ENCODE peak calls at places on chromosomes 13 and 19, in four cellular contexts. L is cardiac fibroblast, I is GM23338, M is Peyer's patch. V is an unnamed sample.

GRCh38 chr13:107649071-107649470 is 566.3 kb downstream of the LIG4 start:
- DNase-seq in L (no peak), I (no peak), M (no peak), V (no peak)

GRCh38 chr13:107459430-107459829 is 755.9 kb downstream of the LIG4 start:
- DNase-seq in L (peak; percentile 14), I (no peak), M (no peak), V (no peak)

GRCh38 chr19:45355910-45356309 is 14.5 kb downstream of the ERCC2 start:
- DNase-seq in L (no peak), I (no peak), M (no peak), V (no peak)

GRCh38 chr19:40519352-40520322 is 52.8 kb downstream of the SPTBN4 start:
- DNase-seq in L (peak; percentile 61), I (peak; percentile 81), M (no peak), V (no peak)

GRCh38 chr19:39540333-39540673 is 342 bp upstream of the EID2 start:
- DNase-seq in L (no peak), I (no peak), M (no peak), V (no peak)

GRCh38 chr13:28744091-28744536 is 25.3 kb upstream of the SLC46A3 start:
- DNase-seq in L (peak; percentile 90), I (peak; percentile 44), M (no peak), V (no peak)

GRCh38 chr13:64877176-64877575 is 2353.0 kb downstream of the PCDH9 start:
- DNase-seq in L (no peak), I (no peak), M (no peak), V (no peak)

GRCh38 chr19:56309511-56310185 is 5.0 kb downstream of the ZSCAN5A start:
- DNase-seq in L (peak; percentile 61), I (peak; percentile 90), M (peak; percentile 32), V (peak; percentile 23)

GRCh38 chr19:6677924-6678689 is 8.1 kb upstream of the TNFSF14 start:
- DNase-seq in L (peak; percentile 46), I (peak; percentile 84), M (no peak), V (peak; percentile 38)

GRCh38 chr13:31947105-31947504 is 84.5 kb upstream of the FRY start:
- DNase-seq in L (no peak), I (no peak), M (no peak), V (no peak)

GRCh38 chr19:38736036-38736412 is 8.2 kb downstream of the CAPN12 start:
- DNase-seq in L (no peak), I (peak; percentile 58), M (peak; percentile 63), V (peak; percentile 34)

GRCh38 chr19:7216373-7216902 is 77.8 kb downstream of the INSR start:
- DNase-seq in L (no peak), I (no peak), M (no peak), V (no peak)

GRCh38 chr13:48804836-48805601 is 151.3 kb downstream of the CYSLTR2 start:
- DNase-seq in L (no peak), I (no peak), M (no peak), V (no peak)

GRCh38 chr13:48562296-48563066 is 29.6 kb upstream of the RCBTB2 start:
- DNase-seq in L (no peak), I (no peak), M (peak; percentile 64), V (peak; percentile 38)

GRCh38 chr19:44882063-44882462 is 9.0 kb upstream of the TOMM40 start:
- DNase-seq in L (no peak), I (no peak), M (no peak), V (no peak)

GRCh38 chr19:38488811-38489481 is 55.5 kb downstream of the RYR1 start:
- DNase-seq in L (no peak), I (no peak), M (no peak), V (no peak)

GRCh38 chr13:73064991-73065390 is 6.2 kb downstream of the KLF5 start:
- DNase-seq in L (no peak), I (no peak), M (no peak), V (no peak)

GRCh38 chr13:39446865-39447264 is 156.1 kb downstream of the LHFPL6 start:
- DNase-seq in L (no peak), I (no peak), M (no peak), V (no peak)

GRCh38 chr13:21638319-21639282 is 32.3 kb upstream of the FGF9 start:
- DNase-seq in L (peak; percentile 55), I (peak; percentile 49), M (no peak), V (peak; percentile 10)

GRCh38 chr13:28449826-28450773 is 44.8 kb downstream of the FLT1 start:
- DNase-seq in L (no peak), I (no peak), M (no peak), V (no peak)

GRCh38 chr13:73809561-73809960 is 324.6 kb downstream of the KLF12 start:
- DNase-seq in L (peak; percentile 48), I (no peak), M (no peak), V (no peak)

GRCh38 chr13:79837741-79838450 is 356.9 kb downstream of the NDFIP2 start:
- DNase-seq in L (peak; percentile 65), I (no peak), M (no peak), V (no peak)

GRCh38 chr19:23956051-23956450 is 41.4 kb downstream of the ZNF726 start:
- DNase-seq in L (no peak), I (no peak), M (no peak), V (no peak)

GRCh38 chr13:28044608-28045007 is 55.8 kb downstream of the FLT3 start:
- DNase-seq in L (no peak), I (no peak), M (no peak), V (no peak)

GRCh38 chr13:44394649-44395048 is 21.0 kb downstream of the SERP2 start:
- DNase-seq in L (no peak), I (no peak), M (no peak), V (no peak)

GRCh38 chr19:50197348-50197747 is 6.1 kb upstream of the MYH14 start:
- DNase-seq in L (no peak), I (no peak), M (no peak), V (no peak)

GRCh38 chr13:44417446-44417845 is 43.8 kb downstream of the SERP2 start:
- DNase-seq in L (no peak), I (no peak), M (no peak), V (no peak)

GRCh38 chr13:45086484-45086883 is 33.8 kb upstream of the GTF2F2 start:
- DNase-seq in L (peak; percentile 6), I (no peak), M (no peak), V (no peak)

GRCh38 chr13:110070511-110071120 is 236.3 kb downstream of the COL4A1 start:
- DNase-seq in L (peak; percentile 86), I (no peak), M (no peak), V (no peak)

GRCh38 chr19:1968279-1969175 is 27.6 kb downstream of the CSNK1G2 start:
- DNase-seq in L (no peak), I (no peak), M (no peak), V (no peak)

GRCh38 chr13:51417716-51418115 is 35.1 kb downstream of the INTS6 start:
- DNase-seq in L (no peak), I (no peak), M (no peak), V (no peak)

GRCh38 chr13:113508531-113509254 is 18.2 kb upstream of the DCUN1D2 start:
- DNase-seq in L (no peak), I (no peak), M (no peak), V (no peak)

DNA sequence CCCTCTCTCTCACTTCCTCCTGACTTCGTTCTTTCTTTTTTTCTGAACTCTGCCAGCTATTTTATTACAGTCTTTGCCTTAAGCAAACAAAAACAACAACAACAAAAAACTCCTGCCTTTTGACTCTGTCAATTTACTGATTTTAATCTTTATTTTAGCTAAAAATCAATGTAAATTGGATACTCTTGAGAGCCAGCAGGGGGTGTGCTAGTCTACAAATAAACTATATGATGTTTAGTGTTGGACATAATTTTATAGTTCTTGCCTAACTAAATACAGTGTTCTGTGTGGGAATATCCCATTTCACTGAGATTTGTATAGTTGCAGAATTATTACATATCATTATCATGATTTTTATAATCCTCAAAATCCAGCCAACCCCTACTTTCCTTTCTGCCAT is 1199.9 kb upstream of the SPRY2 start:
- DNase-seq in L (peak; percentile 6), I (peak; percentile 55), M (no peak), V (no peak)
- TF ChIP-seq CTCF in L (peak; percentile 10), I (peak; percentile 76), M (no peak), V (no peak)

GRCh38 chr19:47854459-47854858 is 4.6 kb upstream of the TPRX2 start:
- DNase-seq in L (no peak), I (no peak), M (no peak), V (no peak)
- TF ChIP-seq CTCF in L (no peak), I (no peak), M (no peak), V (no peak)

DNA sequence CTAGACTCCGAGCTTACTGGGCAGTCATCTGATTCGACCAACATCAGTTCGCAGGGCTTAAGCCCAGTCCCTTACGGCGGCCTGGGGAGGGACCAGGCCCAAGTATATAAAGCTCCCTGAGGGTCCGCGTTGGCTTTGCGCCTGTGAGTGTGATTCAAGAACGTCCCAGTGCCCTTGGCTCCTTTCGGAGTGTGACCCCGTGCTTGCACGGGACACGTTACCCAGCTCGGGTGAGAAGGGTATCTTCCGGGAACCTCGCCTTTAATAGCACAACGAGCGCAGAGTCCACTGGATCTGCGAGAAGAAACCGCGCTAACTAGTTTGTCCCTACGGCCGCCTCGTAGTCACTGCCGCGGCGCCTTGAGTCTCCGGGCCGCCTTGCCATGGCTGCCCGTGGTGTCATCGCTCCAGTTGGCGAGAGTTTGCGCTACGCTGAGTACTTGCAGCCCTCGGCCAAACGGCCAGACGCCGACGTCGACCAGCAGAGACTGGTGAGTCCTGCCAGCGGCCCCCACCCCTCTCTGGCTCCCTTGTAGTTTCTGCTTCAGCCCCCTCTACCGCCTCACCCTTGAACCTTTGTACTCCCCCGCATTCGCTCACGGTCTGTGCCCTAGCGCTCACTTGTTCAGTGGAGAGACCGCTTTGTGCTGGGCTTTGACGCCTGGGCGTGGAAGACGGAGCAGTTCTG is at the start of gene DNAJC15:
- DNase-seq in L (peak; percentile 84), I (peak; percentile 91), M (peak; percentile 79), V (peak; percentile 75)
- TF ChIP-seq CTCF in L (no peak), I (no peak), M (no peak), V (no peak)

DNA sequence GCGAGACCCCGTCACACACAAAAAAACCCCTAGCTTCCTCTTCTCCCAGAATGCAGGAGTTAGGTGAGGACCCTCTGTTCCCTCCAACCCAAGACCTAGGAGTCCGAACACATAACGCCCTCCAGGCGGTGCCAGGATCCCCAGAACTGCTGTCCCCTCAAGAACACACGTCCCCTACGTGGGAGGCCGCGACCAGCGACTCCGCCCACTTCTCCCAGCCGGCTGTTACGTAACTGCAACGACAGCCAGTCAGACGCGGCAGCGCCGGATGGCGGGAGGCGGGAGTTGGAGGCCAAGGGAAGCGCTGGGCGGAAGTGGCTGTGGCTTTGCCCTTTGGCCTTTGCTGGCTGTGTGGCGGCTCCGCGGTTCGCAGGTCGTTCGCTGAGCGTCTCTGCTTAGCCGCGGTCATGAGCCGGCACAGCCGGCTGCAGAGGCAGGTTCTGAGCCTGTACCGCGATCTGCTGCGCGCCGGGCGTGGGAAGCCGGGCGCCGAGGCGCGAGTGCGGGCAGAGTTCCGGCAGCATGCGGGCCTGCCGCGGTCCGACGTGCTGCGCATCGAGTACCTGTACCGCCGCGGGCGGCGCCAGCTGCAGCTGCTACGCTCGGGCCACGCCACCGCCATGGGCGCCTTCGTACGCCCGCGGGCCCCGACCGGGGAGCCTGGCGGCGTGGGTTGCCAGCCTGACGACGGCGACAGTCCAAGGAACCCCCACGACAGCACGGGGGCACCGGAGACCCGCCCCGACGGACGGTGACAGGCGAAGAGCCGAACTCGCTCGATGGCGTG is at the start of gene SDHAF1:
- DNase-seq in L (peak; percentile 93), I (peak; percentile 98), M (peak; percentile 97), V (peak; percentile 84)
- TF ChIP-seq CTCF in L (no peak), I (no peak), M (no peak), V (no peak)

GRCh38 chr13:60169239-60170031 is 5.7 kb upstream of the DIAPH3 start:
- DNase-seq in L (no peak), I (no peak), M (no peak), V (no peak)
- TF ChIP-seq CTCF in L (no peak), I (peak; percentile 20), M (no peak), V (no peak)

V was measured in CD4-positive, alpha-beta T cell.